ENCODE peak calls at places on chromosomes 5 and 9, in seven cellular contexts. H, E, Z, A, B, G and K are unnamed samples.
A peak's percentile ranks its signal among the peaks of the same experiment; 100 is the strongest.

GRCh38 chr5:62790348-62790747 is 211.7 kb downstream of the LRRC70 start:
- DNase-seq in H (no peak), E (peak; percentile 28), Z (no peak), A (no peak), B (no peak), G (no peak), K (no peak)

GRCh38 chr5:87190041-87190440 is 77.6 kb upstream of the RASA1 start:
- DNase-seq in H (no peak), E (no peak), Z (no peak), A (no peak), B (no peak), G (no peak), K (no peak)

GRCh38 chr5:73986729-73987128 is 360.7 kb downstream of the ARHGEF28 start:
- DNase-seq in H (no peak), E (no peak), Z (no peak), A (no peak), B (no peak), G (no peak), K (no peak)

GRCh38 chr5:31701642-31702041 is 62.7 kb downstream of the PDZD2 start:
- DNase-seq in H (no peak), E (no peak), Z (no peak), A (no peak), B (no peak), G (no peak), K (no peak)

GRCh38 chr5:154228696-154229095 is 38.2 kb downstream of the GALNT10 start:
- DNase-seq in H (no peak), E (no peak), Z (no peak), A (no peak), B (no peak), G (no peak), K (no peak)

GRCh38 chr5:56099346-56099745 is 104.6 kb upstream of the IL6ST start:
- DNase-seq in H (no peak), E (no peak), Z (no peak), A (peak; percentile 96), B (no peak), G (no peak), K (no peak)

GRCh38 chr5:179568731-179569130 is 18.4 kb downstream of the RUFY1 start:
- DNase-seq in H (no peak), E (no peak), Z (no peak), A (peak; percentile 90), B (no peak), G (no peak), K (no peak)

GRCh38 chr9:36855443-36856315 is 178.4 kb downstream of the PAX5 start:
- DNase-seq in H (no peak), E (no peak), Z (no peak), A (peak; percentile 3), B (no peak), G (no peak), K (peak; percentile 13)

GRCh38 chr5:131164161-131164930 is 710 bp downstream of the HINT1 start:
- DNase-seq in H (peak; percentile 75), E (peak; percentile 70), Z (peak; percentile 81), A (peak; percentile 70), B (peak; percentile 82), G (peak; percentile 38), K (peak; percentile 66)

GRCh38 chr9:86741311-86742215 is 205.7 kb downstream of the GAS1 start:
- DNase-seq in H (no peak), E (peak; percentile 61), Z (peak; percentile 97), A (no peak), B (no peak), G (no peak), K (no peak)

GRCh38 chr5:90553711-90554110 is 4.9 kb upstream of the ADGRV1 start:
- DNase-seq in H (no peak), E (no peak), Z (no peak), A (no peak), B (no peak), G (no peak), K (no peak)

GRCh38 chr5:167816864-167817263 is 474.6 kb upstream of the WWC1 start:
- DNase-seq in H (no peak), E (no peak), Z (peak; percentile 85), A (no peak), B (no peak), G (no peak), K (no peak)

GRCh38 chr5:151682240-151682639 is 4.5 kb downstream of the SPARC start:
- DNase-seq in H (no peak), E (no peak), Z (no peak), A (no peak), B (no peak), G (no peak), K (no peak)

GRCh38 chr5:174798411-174798930 is 74.1 kb downstream of the MSX2 start:
- DNase-seq in H (no peak), E (no peak), Z (no peak), A (no peak), B (no peak), G (no peak), K (no peak)

GRCh38 chr9:112170968-112171367 is 4.1 kb downstream of the SUSD1 start:
- DNase-seq in H (no peak), E (no peak), Z (no peak), A (no peak), B (no peak), G (no peak), K (no peak)

GRCh38 chr5:175743676-175744210 is 85.9 kb downstream of the HRH2 start:
- DNase-seq in H (no peak), E (no peak), Z (peak; percentile 11), A (no peak), B (no peak), G (no peak), K (no peak)

GRCh38 chr9:87673446-87674109 is 52.3 kb upstream of the CTSL start:
- DNase-seq in H (no peak), E (no peak), Z (no peak), A (no peak), B (no peak), G (no peak), K (no peak)

GRCh38 chr5:92374859-92375258 is 991.7 kb upstream of the ARRDC3 start:
- DNase-seq in H (no peak), E (no peak), Z (no peak), A (no peak), B (peak; percentile 42), G (no peak), K (no peak)

GRCh38 chr5:617896-618295 is 5.8 kb downstream of the CEP72 start:
- DNase-seq in H (peak; percentile 12), E (no peak), Z (no peak), A (no peak), B (peak; percentile 6), G (no peak), K (no peak)

GRCh38 chr9:91536211-91536691 is 112.6 kb upstream of the NFIL3 start:
- DNase-seq in H (no peak), E (no peak), Z (peak; percentile 85), A (no peak), B (no peak), G (no peak), K (no peak)

GRCh38 chr5:158821321-158821720 is 278.4 kb downstream of the EBF1 start:
- DNase-seq in H (no peak), E (no peak), Z (no peak), A (no peak), B (no peak), G (no peak), K (no peak)

GRCh38 chr5:55344392-55344992 is 36.7 kb downstream of the MTREX start:
- DNase-seq in H (peak; percentile 71), E (peak; percentile 26), Z (peak; percentile 29), A (peak; percentile 86), B (peak; percentile 64), G (peak; percentile 45), K (peak; percentile 50)

GRCh38 chr9:109861499-109861898 is 81.5 kb downstream of the PALM2AKAP2 start:
- DNase-seq in H (no peak), E (peak; percentile 15), Z (no peak), A (no peak), B (no peak), G (no peak), K (no peak)

GRCh38 chr5:110270-110888 is 18.4 kb downstream of the PLEKHG4B start:
- DNase-seq in H (no peak), E (no peak), Z (no peak), A (no peak), B (no peak), G (no peak), K (no peak)

GRCh38 chr5:180596115-180596667 is 4.9 kb upstream of the SCGB3A1 start:
- DNase-seq in H (peak; percentile 28), E (no peak), Z (no peak), A (no peak), B (no peak), G (no peak), K (peak; percentile 25)

GRCh38 chr9:116549061-116549664 is 137.9 kb upstream of the TRIM32 start:
- DNase-seq in H (peak; percentile 88), E (peak; percentile 90), Z (peak; percentile 95), A (no peak), B (no peak), G (peak; percentile 45), K (no peak)
- H3K4me1 ChIP-seq in H (no peaks in the 10 kb centered on the region), E (peaks cover 6% of the 10 kb centered on the region), Z (peaks cover 23% of the 10 kb centered on the region), A (no peaks in the 10 kb centered on the region), B (no peaks in the 10 kb centered on the region), G (peaks cover 44% of the 10 kb centered on the region), K (no peaks in the 10 kb centered on the region)

DNA sequence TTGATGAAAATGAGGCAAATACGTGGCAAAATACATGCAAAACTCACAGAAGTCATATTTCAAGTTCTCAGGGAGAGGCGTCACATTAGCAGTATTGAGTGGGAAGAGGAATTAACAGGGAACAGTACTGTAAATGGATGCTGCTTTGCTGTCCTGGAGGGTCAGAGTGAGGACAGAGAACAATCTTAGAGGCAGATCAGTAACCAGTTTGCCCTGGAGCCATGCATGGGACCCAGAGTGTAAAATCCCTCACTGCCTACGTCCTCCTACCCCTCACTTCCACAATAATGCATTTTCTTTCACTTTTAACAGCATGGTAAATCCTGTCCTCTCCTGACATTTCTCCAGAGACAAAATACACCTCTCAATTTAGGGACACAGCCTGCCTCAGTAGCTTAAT is 69.8 kb downstream of the LMNB1 start:
- DNase-seq in H (no peak), E (no peak), Z (no peak), A (no peak), B (no peak), G (no peak), K (no peak)
- H3K27ac ChIP-seq in H (peak overlapping the region; percentile 38), E (peak overlapping the region; percentile 31), Z (no peak overlapping the region), A (no peak overlapping the region), B (no peak overlapping the region), G (no peak overlapping the region), K (no peak overlapping the region)

GRCh38 chr5:157547909-157548512 is 27.6 kb downstream of the ADAM19 start:
- DNase-seq in H (no peak), E (no peak), Z (no peak), A (no peak), B (no peak), G (no peak), K (no peak)
- H3K4me1 ChIP-seq in H (peaks cover 77% of the 10 kb centered on the region), E (peaks cover 35% of the 10 kb centered on the region), Z (peaks cover 24% of the 10 kb centered on the region), A (peaks cover 4% of the 10 kb centered on the region), B (peaks cover 46% of the 10 kb centered on the region), G (peaks cover 71% of the 10 kb centered on the region), K (no peaks in the 10 kb centered on the region)

GRCh38 chr5:68396722-68397121 is 181.2 kb downstream of the PIK3R1 start:
- DNase-seq in H (no peak), E (no peak), Z (no peak), A (no peak), B (no peak), G (no peak), K (no peak)

GRCh38 chr5:68389618-68390017 is 174.1 kb downstream of the PIK3R1 start:
- DNase-seq in H (no peak), E (no peak), Z (no peak), A (no peak), B (no peak), G (no peak), K (no peak)

GRCh38 chr5:68395844-68396523 is 180.4 kb downstream of the PIK3R1 start:
- DNase-seq in H (no peak), E (no peak), Z (no peak), A (no peak), B (no peak), G (no peak), K (no peak)

GRCh38 chr5:68395302-68395701 is 179.7 kb downstream of the PIK3R1 start:
- DNase-seq in H (no peak), E (no peak), Z (no peak), A (no peak), B (no peak), G (no peak), K (no peak)

GRCh38 chr5:68392608-68393007 is 177.1 kb downstream of the PIK3R1 start:
- DNase-seq in H (no peak), E (no peak), Z (no peak), A (no peak), B (no peak), G (no peak), K (no peak)
- H3K27ac ChIP-seq in H (no peak overlapping the region), E (no peak overlapping the region), Z (no peak overlapping the region), A (no peak overlapping the region), B (no peak overlapping the region), G (no peak overlapping the region), K (no peak overlapping the region)